ENCODE peak calls at places on chromosomes 7 and 10, in eight cellular contexts. E is GM06990, H is A673, L is body of pancreas, N is fibroblast of the aortic adventitia, V is Caco-2, R is heart right ventricle, W is MM.1S. Q is an unnamed sample.

GRCh38 chr7:103947026-103947655 is 42.3 kb downstream of the RELN start:
- DNase-seq in E (no peak), H (no peak), L (no peak), N (no peak), V (no peak), R (no peak), W (no peak), Q (no peak)

GRCh38 chr7:68207676-68208075 is 1211.0 kb downstream of the TYW1 start:
- DNase-seq in E (no peak), H (no peak), L (no peak), N (no peak), V (no peak), R (no peak), W (no peak), Q (no peak)

GRCh38 chr10:13347235-13348156 is 597 bp downstream of the SEPHS1 start:
- DNase-seq in E (peak), H (peak), L (peak), N (peak), V (peak), R (peak), W (peak), Q (peak)

GRCh38 chr10:66680886-66681285 is 244.9 kb upstream of the LRRTM3 start:
- DNase-seq in E (no peak), H (no peak), L (no peak), N (no peak), V (no peak), R (no peak), W (no peak), Q (no peak)

GRCh38 chr7:8177109-8177933 is 84.6 kb downstream of the ICA1 start:
- DNase-seq in E (peak), H (no peak), L (no peak), N (no peak), V (no peak), R (no peak), W (peak), Q (no peak)

GRCh38 chr10:3119796-3120459 is 52.6 kb downstream of the PFKP start:
- DNase-seq in E (no peak), H (peak), L (no peak), N (peak), V (peak), R (no peak), W (no peak), Q (peak)

GRCh38 chr7:116948934-116949333 is 4.4 kb upstream of the ST7 start:
- DNase-seq in E (no peak), H (no peak), L (no peak), N (no peak), V (no peak), R (peak), W (no peak), Q (no peak)

GRCh38 chr7:155869784-155870076 is 57.5 kb upstream of the SHH start:
- DNase-seq in E (no peak), H (no peak), L (no peak), N (no peak), V (no peak), R (no peak), W (no peak), Q (no peak)

DNA sequence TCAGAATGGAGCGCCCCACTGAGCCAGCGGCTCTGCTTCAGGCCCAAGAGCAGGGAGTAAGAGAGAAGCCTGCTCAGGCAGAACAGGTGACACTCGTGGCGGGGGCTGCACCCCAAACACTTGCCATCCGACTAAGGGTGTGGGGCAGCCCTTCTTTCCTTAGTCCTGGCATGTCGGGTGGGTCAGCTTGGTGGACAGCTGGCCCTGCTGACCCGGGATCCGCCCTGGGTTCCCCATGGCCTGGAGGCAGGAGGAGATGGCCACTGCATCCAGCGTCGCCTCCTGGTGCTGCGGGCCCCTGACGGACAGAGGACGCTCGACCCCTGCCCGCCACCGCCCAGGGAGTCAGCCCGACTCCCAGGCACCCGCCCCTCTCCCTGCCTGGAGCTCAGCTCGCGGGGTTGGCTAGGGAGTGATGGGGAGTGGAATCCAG is 1.2 kb upstream of the PAOX start:
- DNase-seq in E (no peak), H (no peak), L (no peak), N (no peak), V (no peak), R (no peak), W (no peak), Q (no peak)
- H3K4me3 ChIP-seq in E (peak), H (peak), L (no peak), N (peak), V (peak), R (peak), W (peak), Q (peak)

DNA sequence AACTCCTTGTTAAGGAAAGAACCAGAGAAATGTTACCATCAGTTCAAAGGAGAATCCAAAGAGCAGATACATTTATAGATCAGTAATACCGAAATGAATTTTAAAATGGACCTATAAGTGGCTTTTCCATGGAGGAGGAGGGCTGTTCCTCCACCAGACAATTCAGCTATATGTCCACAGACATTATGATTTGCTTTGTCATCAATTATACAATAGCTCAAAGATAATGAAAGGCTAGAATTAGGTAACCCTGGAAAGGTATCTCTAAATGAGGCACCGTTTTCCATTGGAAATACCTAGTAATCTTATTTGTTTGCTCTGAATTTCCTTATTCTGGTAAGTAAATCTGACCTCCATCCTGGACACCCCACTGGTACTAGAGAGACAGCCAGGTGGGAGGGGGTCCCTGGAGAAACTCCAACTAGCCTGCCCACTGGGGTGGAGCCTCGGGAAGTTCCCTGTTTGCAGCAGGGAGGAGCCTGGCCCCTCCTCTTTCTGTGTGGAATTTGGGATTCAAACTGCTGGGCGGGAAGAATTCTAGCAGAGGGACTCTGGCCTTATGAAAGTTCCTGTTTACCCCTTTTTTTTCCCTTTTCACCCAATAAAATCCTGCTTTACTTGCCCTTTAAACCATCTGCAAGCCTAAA is 218.0 kb downstream of the PHF14 start:
- DNase-seq in E (no peak), H (no peak), L (no peak), N (no peak), V (peak), R (no peak), W (no peak), Q (no peak)
- H3K4me3 ChIP-seq in E (no peak), H (no peak), L (no peak), N (no peak), V (no peak), R (no peak), W (no peak), Q (no peak)

GRCh38 chr10:52319926-52320325 is 5.8 kb downstream of the DKK1 start:
- DNase-seq in E (no peak), H (no peak), L (no peak), N (peak), V (no peak), R (no peak), W (no peak), Q (no peak)
- H3K4me3 ChIP-seq in E (no peak), H (no peak), L (no peak), N (no peak), V (no peak), R (no peak), W (no peak), Q (no peak)

GRCh38 chr7:51950811-51951210 is 634.2 kb upstream of the COBL start:
- DNase-seq in E (no peak), H (no peak), L (no peak), N (no peak), V (no peak), R (no peak), W (no peak), Q (no peak)

GRCh38 chr7:51949726-51950644 is 633.4 kb upstream of the COBL start:
- DNase-seq in E (no peak), H (peak), L (no peak), N (no peak), V (no peak), R (no peak), W (no peak), Q (no peak)
- H3K4me3 ChIP-seq in E (no peak), H (no peak), L (no peak), N (no peak), V (no peak), R (no peak), W (no peak), Q (no peak)

GRCh38 chr10:23442936-23443335 is 4.1 kb downstream of the OTUD1 start:
- DNase-seq in E (no peak), H (no peak), L (no peak), N (peak), V (no peak), R (no peak), W (no peak), Q (no peak)
- H3K4me3 ChIP-seq in E (no peak), H (peak), L (no peak), N (peak), V (no peak), R (peak), W (no peak), Q (no peak)

GRCh38 chr10:15166325-15166724 is 2.2 kb downstream of the NMT2 start:
- DNase-seq in E (no peak), H (no peak), L (no peak), N (peak), V (no peak), R (no peak), W (no peak), Q (no peak)
- H3K4me3 ChIP-seq in E (no peak), H (no peak), L (no peak), N (peak), V (no peak), R (no peak), W (no peak), Q (no peak)

DNA sequence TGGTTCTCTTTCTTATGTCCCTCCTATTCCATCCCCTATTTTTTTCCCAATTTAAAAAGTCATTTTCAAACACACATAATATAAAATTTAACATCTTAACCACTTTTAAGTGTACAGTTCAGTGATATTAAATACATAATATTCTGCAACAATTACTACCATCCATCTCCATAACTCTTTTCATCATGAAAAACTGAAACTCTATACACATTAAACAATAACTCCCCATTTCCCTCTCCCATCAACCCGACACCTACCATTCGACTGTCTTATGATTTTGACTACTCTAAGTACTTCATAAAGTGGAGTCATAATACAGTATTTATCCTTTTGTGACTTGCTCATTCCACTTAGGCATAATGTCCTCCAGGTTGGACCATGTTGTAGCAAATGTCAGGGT is 2.6 kb downstream of the KIF11 start:
- DNase-seq in E (no peak), H (no peak), L (no peak), N (no peak), V (no peak), R (no peak), W (no peak), Q (no peak)
- H3K4me3 ChIP-seq in E (peak), H (peak), L (no peak), N (no peak), V (no peak), R (no peak), W (peak), Q (no peak)

GRCh38 chr10:124996854-124997215 is 54.9 kb downstream of the ZRANB1 start:
- DNase-seq in E (no peak), H (no peak), L (no peak), N (no peak), V (no peak), R (no peak), W (no peak), Q (no peak)

GRCh38 chr10:124997791-124998623 is 56.1 kb downstream of the ZRANB1 start:
- DNase-seq in E (no peak), H (no peak), L (peak), N (no peak), V (no peak), R (peak), W (no peak), Q (no peak)

GRCh38 chr10:124996127-124996853 is 54.4 kb downstream of the ZRANB1 start:
- DNase-seq in E (no peak), H (no peak), L (peak), N (no peak), V (no peak), R (no peak), W (no peak), Q (no peak)

GRCh38 chr10:124998624-124999291 is 56.8 kb downstream of the ZRANB1 start:
- DNase-seq in E (no peak), H (no peak), L (peak), N (no peak), V (no peak), R (peak), W (no peak), Q (no peak)

DNA sequence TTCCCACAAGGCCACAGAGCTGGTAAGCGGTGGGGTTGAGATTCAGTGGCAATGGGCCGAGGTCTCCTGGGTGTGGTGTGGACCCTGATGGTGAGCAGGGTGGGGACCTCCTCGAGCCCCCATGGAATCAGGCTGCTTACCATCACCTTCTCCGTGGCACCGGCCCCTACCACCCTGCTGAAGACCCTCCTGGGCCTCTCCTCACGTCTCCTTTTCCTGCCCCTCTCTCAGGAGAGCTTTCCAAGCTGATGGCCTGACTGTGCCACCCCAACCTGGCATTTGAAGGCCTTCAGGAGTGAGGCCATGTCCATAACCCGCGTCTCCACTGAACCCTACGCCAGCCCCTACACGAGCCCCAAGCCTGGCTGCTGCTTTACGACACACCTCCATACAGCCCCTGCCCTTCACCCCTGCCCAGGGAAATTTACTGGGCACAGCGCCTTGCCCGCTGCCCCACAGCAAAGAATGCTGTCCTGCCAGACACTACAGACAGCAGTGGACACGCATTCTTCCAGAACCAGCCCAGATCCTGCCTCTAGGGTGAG is 55.4 kb downstream of the ZRANB1 start:
- DNase-seq in E (no peak), H (no peak), L (no peak), N (no peak), V (no peak), R (no peak), W (no peak), Q (no peak)
- H3K4me3 ChIP-seq in E (no peak), H (no peak), L (no peak), N (no peak), V (no peak), R (no peak), W (no peak), Q (no peak)

GRCh38 chr7:45917658-45918057 is 3.4 kb downstream of the IGFBP3 start:
- DNase-seq in E (peak), H (peak), L (peak), N (peak), V (peak), R (peak), W (peak), Q (peak)

GRCh38 chr7:45920543-45921380 is at the start of gene IGFBP3:
- DNase-seq in E (no peak), H (peak), L (peak), N (peak), V (peak), R (peak), W (peak), Q (no peak)

GRCh38 chr7:45918556-45918955 is 2.5 kb downstream of the IGFBP3 start:
- DNase-seq in E (no peak), H (no peak), L (no peak), N (no peak), V (no peak), R (no peak), W (peak), Q (no peak)

GRCh38 chr7:45919947-45920542 is 1.0 kb downstream of the IGFBP3 start:
- DNase-seq in E (no peak), H (no peak), L (no peak), N (peak), V (no peak), R (no peak), W (peak), Q (no peak)

DNA sequence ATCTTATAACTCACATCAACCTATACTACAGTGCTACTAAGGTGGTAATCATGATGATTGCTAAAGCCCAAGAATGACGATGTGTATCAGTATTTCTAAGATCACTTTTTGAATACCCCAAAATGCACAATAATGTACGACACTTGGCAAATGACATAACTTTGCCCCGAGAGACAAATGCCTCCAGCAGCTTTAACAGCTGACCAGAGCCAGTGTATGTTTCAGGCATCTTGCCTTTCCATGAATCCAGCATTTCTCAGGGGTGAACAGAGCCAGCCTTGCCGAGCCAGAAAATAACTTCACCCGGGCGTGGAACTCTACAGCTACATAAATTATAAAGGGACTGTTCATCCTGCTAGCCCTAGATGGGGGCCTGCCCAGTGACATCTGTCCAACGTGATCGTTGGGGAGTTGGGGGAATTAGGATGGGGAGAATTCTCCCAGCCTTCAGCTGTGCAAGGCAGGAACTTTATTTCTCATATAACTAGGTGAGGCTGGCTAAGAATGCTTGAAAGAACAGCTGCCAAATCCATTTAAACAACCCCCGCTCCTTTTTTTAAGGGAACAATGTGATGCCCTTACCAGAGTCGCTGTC is 1.7 kb downstream of the IGFBP3 start:
- DNase-seq in E (no peak), H (no peak), L (no peak), N (peak), V (no peak), R (no peak), W (no peak), Q (no peak)
- H3K4me3 ChIP-seq in E (no peak), H (no peak), L (no peak), N (peak), V (no peak), R (peak), W (peak), Q (no peak)

GRCh38 chr7:13042605-13043236 is 355.3 kb downstream of the ARL4A start:
- DNase-seq in E (no peak), H (no peak), L (no peak), N (peak), V (no peak), R (no peak), W (no peak), Q (no peak)
- H3K4me3 ChIP-seq in E (no peak), H (no peak), L (no peak), N (no peak), V (no peak), R (no peak), W (no peak), Q (no peak)